ENCODE peak calls at places on chromosomes 5 and 9, in seven cellular contexts. One of them, this sample, is unnamed.

GRCh38 chr9:14271078-14271673 is 42.8 kb downstream of the NFIB start:
- DNase-seq in tibial artery: no peak
- DNase-seq in endodermal cell: no peak
- DNase-seq in BE2C: peak; percentile 94
- DNase-seq in heart right ventricle: peak; percentile 87
- DNase-seq in body of pancreas: peak; percentile 62
- DNase-seq in CD8-positive, alpha-beta memory T cell: no peak
- DNase-seq in this sample: no peak

GRCh38 chr9:116207371-116208111 is 54.0 kb downstream of the PAPPA start:
- DNase-seq in tibial artery: no peak
- DNase-seq in endodermal cell: no peak
- DNase-seq in BE2C: no peak
- DNase-seq in heart right ventricle: no peak
- DNase-seq in body of pancreas: no peak
- DNase-seq in CD8-positive, alpha-beta memory T cell: no peak
- DNase-seq in this sample: no peak

GRCh38 chr9:15213249-15213648 is 93.8 kb downstream of the TTC39B start:
- DNase-seq in tibial artery: no peak
- DNase-seq in endodermal cell: no peak
- DNase-seq in BE2C: no peak
- DNase-seq in heart right ventricle: no peak
- DNase-seq in body of pancreas: no peak
- DNase-seq in CD8-positive, alpha-beta memory T cell: no peak
- DNase-seq in this sample: no peak

GRCh38 chr5:35830587-35830986 is 26.1 kb upstream of the IL7R start:
- DNase-seq in tibial artery: no peak
- DNase-seq in endodermal cell: no peak
- DNase-seq in BE2C: no peak
- DNase-seq in heart right ventricle: no peak
- DNase-seq in body of pancreas: no peak
- DNase-seq in CD8-positive, alpha-beta memory T cell: no peak
- DNase-seq in this sample: peak; percentile 53

GRCh38 chr9:130371196-130371966 is 73.4 kb upstream of the ASS1 start:
- DNase-seq in tibial artery: no peak
- DNase-seq in endodermal cell: no peak
- DNase-seq in BE2C: no peak
- DNase-seq in heart right ventricle: no peak
- DNase-seq in body of pancreas: no peak
- DNase-seq in CD8-positive, alpha-beta memory T cell: no peak
- DNase-seq in this sample: no peak

GRCh38 chr5:23284656-23285055 is 222.8 kb upstream of the PRDM9 start:
- DNase-seq in tibial artery: no peak
- DNase-seq in endodermal cell: no peak
- DNase-seq in BE2C: no peak
- DNase-seq in heart right ventricle: no peak
- DNase-seq in body of pancreas: no peak
- DNase-seq in CD8-positive, alpha-beta memory T cell: no peak
- DNase-seq in this sample: no peak

GRCh38 chr9:119005162-119005561 is 364.1 kb downstream of the BRINP1 start:
- DNase-seq in tibial artery: no peak
- DNase-seq in endodermal cell: no peak
- DNase-seq in BE2C: no peak
- DNase-seq in heart right ventricle: no peak
- DNase-seq in body of pancreas: no peak
- DNase-seq in CD8-positive, alpha-beta memory T cell: no peak
- DNase-seq in this sample: no peak

GRCh38 chr5:171855265-171855664 is 69.6 kb downstream of the SMIM23 start:
- DNase-seq in tibial artery: no peak
- DNase-seq in endodermal cell: no peak
- DNase-seq in BE2C: no peak
- DNase-seq in heart right ventricle: no peak
- DNase-seq in body of pancreas: no peak
- DNase-seq in CD8-positive, alpha-beta memory T cell: no peak
- DNase-seq in this sample: no peak

GRCh38 chr5:2659071-2659470 is 92.4 kb downstream of the IRX2 start:
- DNase-seq in tibial artery: no peak
- DNase-seq in endodermal cell: peak; percentile 29
- DNase-seq in BE2C: no peak
- DNase-seq in heart right ventricle: no peak
- DNase-seq in body of pancreas: no peak
- DNase-seq in CD8-positive, alpha-beta memory T cell: no peak
- DNase-seq in this sample: no peak

GRCh38 chr9:130897105-130897751 is 616 bp upstream of the QRFP start:
- DNase-seq in tibial artery: no peak
- DNase-seq in endodermal cell: no peak
- DNase-seq in BE2C: peak; percentile 9
- DNase-seq in heart right ventricle: no peak
- DNase-seq in body of pancreas: no peak
- DNase-seq in CD8-positive, alpha-beta memory T cell: no peak
- DNase-seq in this sample: no peak

GRCh38 chr9:83070257-83070656 is 7.3 kb upstream of the RASEF start:
- DNase-seq in tibial artery: no peak
- DNase-seq in endodermal cell: no peak
- DNase-seq in BE2C: no peak
- DNase-seq in heart right ventricle: no peak
- DNase-seq in body of pancreas: no peak
- DNase-seq in CD8-positive, alpha-beta memory T cell: no peak
- DNase-seq in this sample: no peak

GRCh38 chr9:100285080-100285479 is 67.7 kb downstream of the TEX10 start:
- DNase-seq in tibial artery: no peak
- DNase-seq in endodermal cell: no peak
- DNase-seq in BE2C: no peak
- DNase-seq in heart right ventricle: no peak
- DNase-seq in body of pancreas: no peak
- DNase-seq in CD8-positive, alpha-beta memory T cell: no peak
- DNase-seq in this sample: no peak

GRCh38 chr9:33289501-33289900 is 815 bp upstream of the NFX1 start:
- DNase-seq in tibial artery: no peak
- DNase-seq in endodermal cell: peak; percentile 57
- DNase-seq in BE2C: peak; percentile 12
- DNase-seq in heart right ventricle: peak; percentile 21
- DNase-seq in body of pancreas: no peak
- DNase-seq in CD8-positive, alpha-beta memory T cell: peak; percentile 55
- DNase-seq in this sample: peak; percentile 25

GRCh38 chr5:157520911-157521703 is 54.5 kb downstream of the ADAM19 start:
- DNase-seq in tibial artery: peak; percentile 53
- DNase-seq in endodermal cell: peak; percentile 57
- DNase-seq in BE2C: no peak
- DNase-seq in heart right ventricle: peak; percentile 60
- DNase-seq in body of pancreas: no peak
- DNase-seq in CD8-positive, alpha-beta memory T cell: no peak
- DNase-seq in this sample: no peak

GRCh38 chr5:119322948-119323629 is 32.7 kb upstream of the TNFAIP8 start:
- DNase-seq in tibial artery: no peak
- DNase-seq in endodermal cell: no peak
- DNase-seq in BE2C: no peak
- DNase-seq in heart right ventricle: no peak
- DNase-seq in body of pancreas: no peak
- DNase-seq in CD8-positive, alpha-beta memory T cell: no peak
- DNase-seq in this sample: no peak

GRCh38 chr9:74025402-74025894 is 471.7 kb upstream of the RORB start:
- DNase-seq in tibial artery: no peak
- DNase-seq in endodermal cell: no peak
- DNase-seq in BE2C: no peak
- DNase-seq in heart right ventricle: no peak
- DNase-seq in body of pancreas: no peak
- DNase-seq in CD8-positive, alpha-beta memory T cell: no peak
- DNase-seq in this sample: no peak

GRCh38 chr9:128969491-128969890 is 22.0 kb downstream of the NUP188 start:
- DNase-seq in tibial artery: no peak
- DNase-seq in endodermal cell: no peak
- DNase-seq in BE2C: no peak
- DNase-seq in heart right ventricle: no peak
- DNase-seq in body of pancreas: no peak
- DNase-seq in CD8-positive, alpha-beta memory T cell: no peak
- DNase-seq in this sample: no peak

GRCh38 chr5:172887735-172888134 is 53.7 kb downstream of the ERGIC1 start:
- DNase-seq in tibial artery: no peak
- DNase-seq in endodermal cell: no peak
- DNase-seq in BE2C: no peak
- DNase-seq in heart right ventricle: peak; percentile 88
- DNase-seq in body of pancreas: no peak
- DNase-seq in CD8-positive, alpha-beta memory T cell: no peak
- DNase-seq in this sample: no peak

GRCh38 chr5:68215888-68216736 is 556 bp downstream of the PIK3R1 start:
- DNase-seq in tibial artery: peak; percentile 62
- DNase-seq in endodermal cell: peak; percentile 83
- DNase-seq in BE2C: peak; percentile 76
- DNase-seq in heart right ventricle: peak; percentile 51
- DNase-seq in body of pancreas: peak; percentile 61
- DNase-seq in CD8-positive, alpha-beta memory T cell: peak; percentile 71
- DNase-seq in this sample: peak; percentile 87

GRCh38 chr5:96329294-96329693 is 103.8 kb downstream of the PCSK1 start:
- DNase-seq in tibial artery: no peak
- DNase-seq in endodermal cell: no peak
- DNase-seq in BE2C: no peak
- DNase-seq in heart right ventricle: no peak
- DNase-seq in body of pancreas: no peak
- DNase-seq in CD8-positive, alpha-beta memory T cell: no peak
- DNase-seq in this sample: no peak

GRCh38 chr9:114803459-114803858 is 2.4 kb downstream of the TNFSF15 start:
- DNase-seq in tibial artery: no peak
- DNase-seq in endodermal cell: peak; percentile 68
- DNase-seq in BE2C: no peak
- DNase-seq in heart right ventricle: peak; percentile 11
- DNase-seq in body of pancreas: no peak
- DNase-seq in CD8-positive, alpha-beta memory T cell: no peak
- DNase-seq in this sample: no peak

GRCh38 chr9:114805670-114806551 is at the start of gene TNFSF15:
- DNase-seq in tibial artery: peak; percentile 19
- DNase-seq in endodermal cell: peak; percentile 82
- DNase-seq in BE2C: no peak
- DNase-seq in heart right ventricle: no peak
- DNase-seq in body of pancreas: peak; percentile 71
- DNase-seq in CD8-positive, alpha-beta memory T cell: no peak
- DNase-seq in this sample: peak; percentile 7

GRCh38 chr9:114804504-114804903 is 1.3 kb downstream of the TNFSF15 start:
- DNase-seq in tibial artery: no peak
- DNase-seq in endodermal cell: no peak
- DNase-seq in BE2C: no peak
- DNase-seq in heart right ventricle: no peak
- DNase-seq in body of pancreas: peak; percentile 32
- DNase-seq in CD8-positive, alpha-beta memory T cell: no peak
- DNase-seq in this sample: no peak

GRCh38 chr9:114806571-114806970 is 732 bp upstream of the TNFSF15 start:
- DNase-seq in tibial artery: no peak
- DNase-seq in endodermal cell: no peak
- DNase-seq in BE2C: no peak
- DNase-seq in heart right ventricle: no peak
- DNase-seq in body of pancreas: no peak
- DNase-seq in CD8-positive, alpha-beta memory T cell: no peak
- DNase-seq in this sample: no peak

DNA sequence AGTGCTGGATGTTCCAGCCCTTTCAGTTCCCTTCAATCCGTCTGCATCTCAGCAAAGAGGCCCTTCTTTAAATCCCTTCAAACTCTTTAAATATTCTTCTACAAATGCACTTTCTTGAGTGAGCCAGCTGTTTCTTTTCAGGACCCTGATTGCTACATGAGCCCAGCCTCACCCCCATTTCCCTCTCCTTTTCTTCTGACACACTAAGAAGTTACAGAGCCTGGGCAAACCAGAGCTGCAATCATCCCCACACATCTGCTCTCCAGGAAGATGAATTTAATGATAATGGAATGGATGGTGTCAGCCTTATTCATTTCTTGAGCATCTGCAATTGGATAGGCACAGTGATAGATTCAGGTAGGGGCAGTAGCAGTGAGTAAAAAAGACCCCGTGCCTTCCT is 2.0 kb downstream of the TNFSF15 start:
- DNase-seq in tibial artery: no peak
- DNase-seq in endodermal cell: no peak
- DNase-seq in BE2C: no peak
- DNase-seq in heart right ventricle: no peak
- DNase-seq in body of pancreas: no peak
- DNase-seq in CD8-positive, alpha-beta memory T cell: no peak
- DNase-seq in this sample: no peak
- H3K4me1 ChIP-seq in tibial artery: peaks cover 24% of the 10 kb centered on the region
- H3K4me1 ChIP-seq in endodermal cell: peaks cover 36% of the 10 kb centered on the region
- H3K4me1 ChIP-seq in BE2C: no peaks in the 10 kb centered on the region
- H3K4me1 ChIP-seq in heart right ventricle: no peaks in the 10 kb centered on the region
- H3K4me1 ChIP-seq in body of pancreas: peaks cover 28% of the 10 kb centered on the region
- H3K4me1 ChIP-seq in CD8-positive, alpha-beta memory T cell: peaks cover 19% of the 10 kb centered on the region
- H3K4me1 ChIP-seq in this sample: peaks cover 13% of the 10 kb centered on the region

DNA sequence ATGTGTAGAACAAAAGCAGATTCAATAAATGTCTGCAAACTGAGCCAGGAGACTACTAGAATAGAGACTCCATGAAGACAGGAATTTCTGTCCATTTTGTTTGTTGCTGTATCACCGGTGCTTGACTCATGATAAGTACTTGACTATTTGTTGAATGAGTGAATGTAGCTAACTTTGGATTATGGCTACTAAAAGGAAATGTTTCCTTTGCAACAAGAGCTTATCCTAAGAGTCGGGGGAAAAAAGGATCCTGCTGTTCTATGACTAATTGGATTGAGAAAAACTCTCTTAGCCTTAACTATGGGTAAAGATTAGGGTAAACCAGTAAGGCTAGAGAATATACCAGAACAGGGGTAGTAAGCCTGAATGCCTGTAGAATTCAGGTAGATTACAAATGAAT is 3.5 kb downstream of the PAIP1 start:
- DNase-seq in tibial artery: no peak
- DNase-seq in endodermal cell: no peak
- DNase-seq in BE2C: no peak
- DNase-seq in heart right ventricle: no peak
- DNase-seq in body of pancreas: no peak
- DNase-seq in CD8-positive, alpha-beta memory T cell: no peak
- DNase-seq in this sample: no peak
- H3K4me1 ChIP-seq in tibial artery: peaks cover 65% of the 10 kb centered on the region
- H3K4me1 ChIP-seq in endodermal cell: peaks cover 6% of the 10 kb centered on the region
- H3K4me1 ChIP-seq in BE2C: no peaks in the 10 kb centered on the region
- H3K4me1 ChIP-seq in heart right ventricle: peaks cover 71% of the 10 kb centered on the region
- H3K4me1 ChIP-seq in body of pancreas: peaks cover 49% of the 10 kb centered on the region
- H3K4me1 ChIP-seq in CD8-positive, alpha-beta memory T cell: peaks cover 57% of the 10 kb centered on the region
- H3K4me1 ChIP-seq in this sample: peaks cover 55% of the 10 kb centered on the region

GRCh38 chr5:124736111-124736813 is 10.2 kb downstream of the ZNF608 start:
- DNase-seq in tibial artery: no peak
- DNase-seq in endodermal cell: no peak
- DNase-seq in BE2C: no peak
- DNase-seq in heart right ventricle: no peak
- DNase-seq in body of pancreas: peak; percentile 53
- DNase-seq in CD8-positive, alpha-beta memory T cell: no peak
- DNase-seq in this sample: no peak
- H3K4me1 ChIP-seq in tibial artery: peaks cover 17% of the 10 kb centered on the region
- H3K4me1 ChIP-seq in endodermal cell: peaks cover 43% of the 10 kb centered on the region
- H3K4me1 ChIP-seq in BE2C: peaks cover 45% of the 10 kb centered on the region
- H3K4me1 ChIP-seq in heart right ventricle: peaks cover 86% of the 10 kb centered on the region
- H3K4me1 ChIP-seq in body of pancreas: peaks cover 96% of the 10 kb centered on the region
- H3K4me1 ChIP-seq in CD8-positive, alpha-beta memory T cell: no peaks in the 10 kb centered on the region
- H3K4me1 ChIP-seq in this sample: no peaks in the 10 kb centered on the region

DNA sequence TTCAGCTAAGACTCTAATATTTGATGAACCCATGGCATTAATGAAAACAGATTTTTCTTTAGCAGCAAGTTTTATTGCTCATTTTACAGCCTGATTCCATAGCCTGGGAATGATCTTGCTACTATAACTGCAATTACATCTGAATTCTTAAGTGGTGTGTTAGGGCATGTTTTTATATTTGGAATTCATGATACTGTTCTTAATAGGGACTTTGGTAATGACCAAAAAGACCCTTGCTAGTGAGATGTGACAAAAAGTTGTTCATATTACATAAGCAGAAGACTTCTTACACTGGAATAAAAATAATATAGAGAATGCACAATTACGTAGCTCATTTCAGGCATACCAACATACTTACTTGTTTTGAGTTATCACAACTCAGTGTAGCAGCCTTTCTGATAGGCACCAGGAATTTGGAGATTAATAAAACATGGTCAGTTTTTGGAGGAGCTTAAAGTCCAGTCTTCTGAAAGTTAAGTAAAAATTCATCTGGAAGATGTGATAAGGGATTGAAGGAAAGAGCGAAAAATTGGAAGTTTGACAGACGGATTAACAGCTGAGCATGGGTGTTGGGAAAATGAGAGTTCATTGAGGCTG is 169.2 kb downstream of the TRPM3 start:
- DNase-seq in tibial artery: no peak
- DNase-seq in endodermal cell: no peak
- DNase-seq in BE2C: no peak
- DNase-seq in heart right ventricle: no peak
- DNase-seq in body of pancreas: no peak
- DNase-seq in CD8-positive, alpha-beta memory T cell: no peak
- DNase-seq in this sample: no peak
- H3K4me1 ChIP-seq in tibial artery: peaks cover 21% of the 10 kb centered on the region
- H3K4me1 ChIP-seq in endodermal cell: peaks cover 17% of the 10 kb centered on the region
- H3K4me1 ChIP-seq in BE2C: no peaks in the 10 kb centered on the region
- H3K4me1 ChIP-seq in heart right ventricle: no peaks in the 10 kb centered on the region
- H3K4me1 ChIP-seq in body of pancreas: no peaks in the 10 kb centered on the region
- H3K4me1 ChIP-seq in CD8-positive, alpha-beta memory T cell: no peaks in the 10 kb centered on the region
- H3K4me1 ChIP-seq in this sample: no peaks in the 10 kb centered on the region